ENCODE peak calls at places on chromosomes 2 and 18, in eight cellular contexts. One of them, this sample, is unnamed.

GRCh38 chr2:113102133-113102532 is 25.3 kb upstream of the IL1RN start:
- DNase-seq in coronary artery: no peak
- DNase-seq in T-helper 1 cell: no peak
- DNase-seq in neuronal stem cell: no peak
- DNase-seq in GF-D8: no peak
- DNase-seq in activated T-cell treated with anti-CD3 and anti-CD28 coated beads for 24 hours: no peak
- DNase-seq in activated naive CD8-positive, alpha-beta T cell treated with anti-CD3 and anti-CD28 coated beads, Interleukin-2, amount 50 U/mL, for 24 hours: no peak
- DNase-seq in endothelial cell: no peak
- DNase-seq in this sample: no peak

GRCh38 chr2:53473236-53473635 is 294.4 kb upstream of the CHAC2 start:
- DNase-seq in coronary artery: no peak
- DNase-seq in GF-D8: no peak
- DNase-seq in activated naive CD8-positive, alpha-beta T cell treated with anti-CD3 and anti-CD28 coated beads, Interleukin-2, amount 50 U/mL, for 24 hours: no peak
- DNase-seq in neuronal stem cell: no peak
- DNase-seq in T-helper 1 cell: no peak
- DNase-seq in activated T-cell treated with anti-CD3 and anti-CD28 coated beads for 24 hours: no peak
- DNase-seq in endothelial cell: no peak
- DNase-seq in this sample: no peak

GRCh38 chr2:73253901-73254300 is 19.8 kb downstream of the CCT7 start:
- DNase-seq in activated T-cell treated with anti-CD3 and anti-CD28 coated beads for 24 hours: no peak
- DNase-seq in endothelial cell: no peak
- DNase-seq in neuronal stem cell: no peak
- DNase-seq in activated naive CD8-positive, alpha-beta T cell treated with anti-CD3 and anti-CD28 coated beads, Interleukin-2, amount 50 U/mL, for 24 hours: no peak
- DNase-seq in GF-D8: peak; percentile 2
- DNase-seq in T-helper 1 cell: no peak
- DNase-seq in coronary artery: no peak
- DNase-seq in this sample: no peak

GRCh38 chr18:58682429-58683069 is 11.3 kb downstream of the MALT1 start:
- DNase-seq in activated naive CD8-positive, alpha-beta T cell treated with anti-CD3 and anti-CD28 coated beads, Interleukin-2, amount 50 U/mL, for 24 hours: no peak
- DNase-seq in coronary artery: no peak
- DNase-seq in T-helper 1 cell: no peak
- DNase-seq in endothelial cell: no peak
- DNase-seq in activated T-cell treated with anti-CD3 and anti-CD28 coated beads for 24 hours: no peak
- DNase-seq in neuronal stem cell: no peak
- DNase-seq in GF-D8: no peak
- DNase-seq in this sample: no peak

GRCh38 chr18:79507546-79508480 is 112.1 kb downstream of the NFATC1 start:
- DNase-seq in endothelial cell: no peak
- DNase-seq in T-helper 1 cell: no peak
- DNase-seq in neuronal stem cell: no peak
- DNase-seq in coronary artery: peak; percentile 90
- DNase-seq in GF-D8: peak; percentile 35
- DNase-seq in activated T-cell treated with anti-CD3 and anti-CD28 coated beads for 24 hours: no peak
- DNase-seq in activated naive CD8-positive, alpha-beta T cell treated with anti-CD3 and anti-CD28 coated beads, Interleukin-2, amount 50 U/mL, for 24 hours: peak; percentile 60
- DNase-seq in this sample: peak; percentile 39

GRCh38 chr2:19617251-19617650 is 258.8 kb upstream of the OSR1 start:
- DNase-seq in activated naive CD8-positive, alpha-beta T cell treated with anti-CD3 and anti-CD28 coated beads, Interleukin-2, amount 50 U/mL, for 24 hours: no peak
- DNase-seq in endothelial cell: no peak
- DNase-seq in coronary artery: no peak
- DNase-seq in T-helper 1 cell: no peak
- DNase-seq in activated T-cell treated with anti-CD3 and anti-CD28 coated beads for 24 hours: no peak
- DNase-seq in neuronal stem cell: no peak
- DNase-seq in GF-D8: no peak
- DNase-seq in this sample: no peak

GRCh38 chr2:133776936-133777587 is 208.8 kb upstream of the NCKAP5 start:
- DNase-seq in neuronal stem cell: no peak
- DNase-seq in activated T-cell treated with anti-CD3 and anti-CD28 coated beads for 24 hours: no peak
- DNase-seq in T-helper 1 cell: no peak
- DNase-seq in coronary artery: no peak
- DNase-seq in GF-D8: no peak
- DNase-seq in activated naive CD8-positive, alpha-beta T cell treated with anti-CD3 and anti-CD28 coated beads, Interleukin-2, amount 50 U/mL, for 24 hours: no peak
- DNase-seq in endothelial cell: no peak
- DNase-seq in this sample: no peak

GRCh38 chr18:51226068-51226467 is 28.6 kb upstream of the MEX3C start:
- DNase-seq in endothelial cell: no peak
- DNase-seq in T-helper 1 cell: no peak
- DNase-seq in GF-D8: no peak
- DNase-seq in activated naive CD8-positive, alpha-beta T cell treated with anti-CD3 and anti-CD28 coated beads, Interleukin-2, amount 50 U/mL, for 24 hours: no peak
- DNase-seq in coronary artery: no peak
- DNase-seq in activated T-cell treated with anti-CD3 and anti-CD28 coated beads for 24 hours: no peak
- DNase-seq in neuronal stem cell: no peak
- DNase-seq in this sample: no peak

GRCh38 chr18:79979843-79980242 is 8.5 kb downstream of the TXNL4A start:
- DNase-seq in endothelial cell: no peak
- DNase-seq in GF-D8: no peak
- DNase-seq in activated T-cell treated with anti-CD3 and anti-CD28 coated beads for 24 hours: no peak
- DNase-seq in coronary artery: no peak
- DNase-seq in activated naive CD8-positive, alpha-beta T cell treated with anti-CD3 and anti-CD28 coated beads, Interleukin-2, amount 50 U/mL, for 24 hours: no peak
- DNase-seq in neuronal stem cell: no peak
- DNase-seq in T-helper 1 cell: no peak
- DNase-seq in this sample: no peak

GRCh38 chr2:160632576-160632975 is 139.0 kb upstream of the RBMS1 start:
- DNase-seq in endothelial cell: no peak
- DNase-seq in neuronal stem cell: no peak
- DNase-seq in activated T-cell treated with anti-CD3 and anti-CD28 coated beads for 24 hours: no peak
- DNase-seq in coronary artery: no peak
- DNase-seq in GF-D8: no peak
- DNase-seq in T-helper 1 cell: no peak
- DNase-seq in activated naive CD8-positive, alpha-beta T cell treated with anti-CD3 and anti-CD28 coated beads, Interleukin-2, amount 50 U/mL, for 24 hours: no peak
- DNase-seq in this sample: no peak

GRCh38 chr2:218998414-218999002 is 5.3 kb upstream of the CRYBA2 start:
- DNase-seq in GF-D8: no peak
- DNase-seq in endothelial cell: no peak
- DNase-seq in activated naive CD8-positive, alpha-beta T cell treated with anti-CD3 and anti-CD28 coated beads, Interleukin-2, amount 50 U/mL, for 24 hours: no peak
- DNase-seq in coronary artery: no peak
- DNase-seq in T-helper 1 cell: no peak
- DNase-seq in neuronal stem cell: no peak
- DNase-seq in activated T-cell treated with anti-CD3 and anti-CD28 coated beads for 24 hours: no peak
- DNase-seq in this sample: no peak

GRCh38 chr2:111897924-111898702 is at the start of gene MERTK:
- DNase-seq in activated naive CD8-positive, alpha-beta T cell treated with anti-CD3 and anti-CD28 coated beads, Interleukin-2, amount 50 U/mL, for 24 hours: peak; percentile 67
- DNase-seq in endothelial cell: peak; percentile 95
- DNase-seq in GF-D8: no peak
- DNase-seq in coronary artery: peak; percentile 92
- DNase-seq in activated T-cell treated with anti-CD3 and anti-CD28 coated beads for 24 hours: no peak
- DNase-seq in T-helper 1 cell: peak; percentile 39
- DNase-seq in neuronal stem cell: peak; percentile 90
- DNase-seq in this sample: peak; percentile 92

GRCh38 chr2:242004902-242005230 is 135.3 kb downstream of the RTP5 start:
- DNase-seq in activated T-cell treated with anti-CD3 and anti-CD28 coated beads for 24 hours: no peak
- DNase-seq in activated naive CD8-positive, alpha-beta T cell treated with anti-CD3 and anti-CD28 coated beads, Interleukin-2, amount 50 U/mL, for 24 hours: no peak
- DNase-seq in coronary artery: no peak
- DNase-seq in neuronal stem cell: peak; percentile 29
- DNase-seq in endothelial cell: no peak
- DNase-seq in T-helper 1 cell: no peak
- DNase-seq in GF-D8: no peak
- DNase-seq in this sample: no peak

GRCh38 chr2:222293660-222294630 is 4.9 kb downstream of the PAX3 start:
- DNase-seq in endothelial cell: no peak
- DNase-seq in T-helper 1 cell: no peak
- DNase-seq in coronary artery: no peak
- DNase-seq in activated naive CD8-positive, alpha-beta T cell treated with anti-CD3 and anti-CD28 coated beads, Interleukin-2, amount 50 U/mL, for 24 hours: no peak
- DNase-seq in activated T-cell treated with anti-CD3 and anti-CD28 coated beads for 24 hours: no peak
- DNase-seq in GF-D8: no peak
- DNase-seq in neuronal stem cell: no peak
- DNase-seq in this sample: no peak

GRCh38 chr2:174449033-174449432 is 37.8 kb downstream of the GPR155 start:
- DNase-seq in coronary artery: no peak
- DNase-seq in activated naive CD8-positive, alpha-beta T cell treated with anti-CD3 and anti-CD28 coated beads, Interleukin-2, amount 50 U/mL, for 24 hours: no peak
- DNase-seq in endothelial cell: no peak
- DNase-seq in neuronal stem cell: no peak
- DNase-seq in GF-D8: no peak
- DNase-seq in activated T-cell treated with anti-CD3 and anti-CD28 coated beads for 24 hours: no peak
- DNase-seq in T-helper 1 cell: no peak
- DNase-seq in this sample: no peak

GRCh38 chr2:75432761-75433361 is 127.9 kb downstream of the EVA1A start:
- DNase-seq in GF-D8: no peak
- DNase-seq in coronary artery: no peak
- DNase-seq in endothelial cell: no peak
- DNase-seq in activated naive CD8-positive, alpha-beta T cell treated with anti-CD3 and anti-CD28 coated beads, Interleukin-2, amount 50 U/mL, for 24 hours: no peak
- DNase-seq in T-helper 1 cell: no peak
- DNase-seq in neuronal stem cell: peak; percentile 20
- DNase-seq in activated T-cell treated with anti-CD3 and anti-CD28 coated beads for 24 hours: no peak
- DNase-seq in this sample: no peak

GRCh38 chr2:228048838-228049490 is 132.5 kb downstream of the SPHKAP start:
- DNase-seq in T-helper 1 cell: no peak
- DNase-seq in GF-D8: no peak
- DNase-seq in coronary artery: no peak
- DNase-seq in activated naive CD8-positive, alpha-beta T cell treated with anti-CD3 and anti-CD28 coated beads, Interleukin-2, amount 50 U/mL, for 24 hours: no peak
- DNase-seq in endothelial cell: peak; percentile 23
- DNase-seq in activated T-cell treated with anti-CD3 and anti-CD28 coated beads for 24 hours: no peak
- DNase-seq in neuronal stem cell: peak; percentile 31
- DNase-seq in this sample: peak; percentile 35

GRCh38 chr2:112985090-112985489 is 7.3 kb downstream of the IL36G start:
- DNase-seq in neuronal stem cell: no peak
- DNase-seq in endothelial cell: no peak
- DNase-seq in T-helper 1 cell: no peak
- DNase-seq in GF-D8: no peak
- DNase-seq in activated T-cell treated with anti-CD3 and anti-CD28 coated beads for 24 hours: no peak
- DNase-seq in activated naive CD8-positive, alpha-beta T cell treated with anti-CD3 and anti-CD28 coated beads, Interleukin-2, amount 50 U/mL, for 24 hours: no peak
- DNase-seq in coronary artery: no peak
- DNase-seq in this sample: no peak

GRCh38 chr18:24188120-24188519 is 49.3 kb downstream of the CABYR start:
- DNase-seq in endothelial cell: no peak
- DNase-seq in GF-D8: no peak
- DNase-seq in coronary artery: no peak
- DNase-seq in activated naive CD8-positive, alpha-beta T cell treated with anti-CD3 and anti-CD28 coated beads, Interleukin-2, amount 50 U/mL, for 24 hours: no peak
- DNase-seq in neuronal stem cell: no peak
- DNase-seq in T-helper 1 cell: no peak
- DNase-seq in activated T-cell treated with anti-CD3 and anti-CD28 coated beads for 24 hours: no peak
- DNase-seq in this sample: no peak

GRCh38 chr2:45009928-45010705 is 865 bp upstream of the SIX2 start:
- DNase-seq in activated naive CD8-positive, alpha-beta T cell treated with anti-CD3 and anti-CD28 coated beads, Interleukin-2, amount 50 U/mL, for 24 hours: no peak
- DNase-seq in endothelial cell: peak; percentile 47
- DNase-seq in GF-D8: no peak
- DNase-seq in T-helper 1 cell: no peak
- DNase-seq in activated T-cell treated with anti-CD3 and anti-CD28 coated beads for 24 hours: no peak
- DNase-seq in coronary artery: peak; percentile 89
- DNase-seq in neuronal stem cell: no peak
- DNase-seq in this sample: peak; percentile 72

GRCh38 chr2:170573660-170574059 is 141.5 kb upstream of the SP5 start:
- DNase-seq in GF-D8: no peak
- DNase-seq in coronary artery: no peak
- DNase-seq in activated naive CD8-positive, alpha-beta T cell treated with anti-CD3 and anti-CD28 coated beads, Interleukin-2, amount 50 U/mL, for 24 hours: no peak
- DNase-seq in endothelial cell: no peak
- DNase-seq in T-helper 1 cell: no peak
- DNase-seq in neuronal stem cell: no peak
- DNase-seq in activated T-cell treated with anti-CD3 and anti-CD28 coated beads for 24 hours: no peak
- DNase-seq in this sample: no peak

GRCh38 chr2:106562826-106563594 is 75.8 kb downstream of the CD8B2 start:
- DNase-seq in T-helper 1 cell: no peak
- DNase-seq in GF-D8: no peak
- DNase-seq in neuronal stem cell: no peak
- DNase-seq in activated naive CD8-positive, alpha-beta T cell treated with anti-CD3 and anti-CD28 coated beads, Interleukin-2, amount 50 U/mL, for 24 hours: no peak
- DNase-seq in endothelial cell: peak; percentile 38
- DNase-seq in activated T-cell treated with anti-CD3 and anti-CD28 coated beads for 24 hours: no peak
- DNase-seq in coronary artery: peak; percentile 61
- DNase-seq in this sample: no peak

GRCh38 chr2:240375024-240375645 is 60.3 kb upstream of the GPC1 start:
- DNase-seq in coronary artery: no peak
- DNase-seq in activated naive CD8-positive, alpha-beta T cell treated with anti-CD3 and anti-CD28 coated beads, Interleukin-2, amount 50 U/mL, for 24 hours: no peak
- DNase-seq in GF-D8: no peak
- DNase-seq in activated T-cell treated with anti-CD3 and anti-CD28 coated beads for 24 hours: no peak
- DNase-seq in endothelial cell: no peak
- DNase-seq in T-helper 1 cell: no peak
- DNase-seq in neuronal stem cell: no peak
- DNase-seq in this sample: no peak

This sample was measured in nephron progenitor cell.